ENCODE peak calls at places on chromosomes 7 and 10, in four cellular contexts. B is activated CD4-positive, alpha-beta T cell treated with anti-CD3 and anti-CD28 coated beads, Interleukin-2, amount 50 U/mL, for 1 hour; W is NCI-H146; Q is DMS79 treated with DMSO at 0.1 percent for 48 hours. I is an unnamed sample.

GRCh38 chr10:127832456-127832855 is 60.3 kb downstream of the CLRN3 start:
- DNase-seq in B (no peak), W (no peak), Q (no peak), I (no peak)

GRCh38 chr7:133155121-133155520 is 73.2 kb upstream of the CHCHD3 start:
- DNase-seq in B (no peak), W (no peak), Q (no peak), I (no peak)

GRCh38 chr10:48981310-48981907 is 41.8 kb upstream of the LRRC18 start:
- DNase-seq in B (peak; percentile 13), W (peak; percentile 77), Q (no peak), I (peak; percentile 16)

GRCh38 chr7:12870219-12870618 is 182.8 kb downstream of the ARL4A start:
- DNase-seq in B (no peak), W (no peak), Q (no peak), I (no peak)

GRCh38 chr10:44975487-44976331 is 2.9 kb downstream of the DEPP1 start:
- DNase-seq in B (no peak), W (peak; percentile 48), Q (peak; percentile 9), I (no peak)

GRCh38 chr7:117217636-117218035 is 105.2 kb downstream of the WNT2 start:
- DNase-seq in B (no peak), W (no peak), Q (no peak), I (no peak)

GRCh38 chr7:127652333-127653248 is 597 bp downstream of the SND1 start:
- DNase-seq in B (no peak), W (peak; percentile 56), Q (no peak), I (peak; percentile 2)

GRCh38 chr10:29517352-29517923 is 117.3 kb downstream of the SVIL start:
- DNase-seq in B (no peak), W (peak; percentile 19), Q (no peak), I (no peak)

GRCh38 chr7:44581426-44581906 is 565 bp downstream of the TMED4 start:
- DNase-seq in B (peak; percentile 40), W (peak; percentile 47), Q (peak; percentile 38), I (peak; percentile 34)

GRCh38 chr7:51224811-51225581 is 91.6 kb downstream of the COBL start:
- DNase-seq in B (no peak), W (peak; percentile 46), Q (peak; percentile 68), I (no peak)

GRCh38 chr7:129906700-129907099 is 46.1 kb downstream of the UBE2H start:
- DNase-seq in B (no peak), W (no peak), Q (no peak), I (no peak)

GRCh38 chr7:149285581-149285975 is 23.6 kb downstream of the ZNF783 start:
- DNase-seq in B (no peak), W (peak; percentile 56), Q (no peak), I (no peak)

GRCh38 chr7:23618241-23618640 is 21.1 kb downstream of the CCDC126 start:
- DNase-seq in B (no peak), W (no peak), Q (no peak), I (no peak)

GRCh38 chr10:71213127-71213616 is 802 bp downstream of the UNC5B start:
- DNase-seq in B (no peak), W (peak; percentile 84), Q (peak; percentile 23), I (no peak)

GRCh38 chr10:104612577-104613205 is 28.4 kb upstream of the SORCS3 start:
- DNase-seq in B (no peak), W (no peak), Q (no peak), I (no peak)

GRCh38 chr10:87864497-87865059 is 1.2 kb downstream of the PTEN start:
- DNase-seq in B (no peak), W (peak; percentile 46), Q (no peak), I (no peak)